ENCODE peak calls at places on chromosome 16, in four cellular contexts. One of them, this sample, is unnamed.

GRCh38 chr16:49352923-49353322 is 20.7 kb upstream of the C16orf78 start:
- DNase-seq in left ventricle myocardium inferior: no peak
- DNase-seq in lung: no peak
- DNase-seq in cardiac muscle cell: peak; percentile 57
- DNase-seq in this sample: no peak

GRCh38 chr16:15961557-15962205 is 12.3 kb downstream of the ABCC1 start:
- DNase-seq in left ventricle myocardium inferior: no peak
- DNase-seq in lung: no peak
- DNase-seq in cardiac muscle cell: no peak
- DNase-seq in this sample: no peak

GRCh38 chr16:86909359-86910145 is 331.2 kb downstream of the FOXL1 start:
- DNase-seq in left ventricle myocardium inferior: no peak
- DNase-seq in lung: no peak
- DNase-seq in cardiac muscle cell: no peak
- DNase-seq in this sample: no peak

GRCh38 chr16:79632289-79632688 is 31.8 kb upstream of the MAF start:
- DNase-seq in left ventricle myocardium inferior: no peak
- DNase-seq in lung: no peak
- DNase-seq in cardiac muscle cell: no peak
- DNase-seq in this sample: no peak

GRCh38 chr16:81214745-81215166 is 23.7 kb upstream of the BCO1 start:
- DNase-seq in left ventricle myocardium inferior: no peak
- DNase-seq in lung: no peak
- DNase-seq in cardiac muscle cell: peak; percentile 28
- DNase-seq in this sample: no peak

GRCh38 chr16:46688657-46689491 is at the start of gene VPS35:
- DNase-seq in left ventricle myocardium inferior: peak; percentile 100
- DNase-seq in lung: peak; percentile 99
- DNase-seq in cardiac muscle cell: peak; percentile 100
- DNase-seq in this sample: peak; percentile 97

GRCh38 chr16:5205394-5206040 is 107.9 kb upstream of the EEF2KMT start:
- DNase-seq in left ventricle myocardium inferior: no peak
- DNase-seq in lung: no peak
- DNase-seq in cardiac muscle cell: no peak
- DNase-seq in this sample: no peak

GRCh38 chr16:75108792-75109731 is 7.5 kb downstream of the LDHD start:
- DNase-seq in left ventricle myocardium inferior: peak; percentile 82
- DNase-seq in lung: peak; percentile 91
- DNase-seq in cardiac muscle cell: no peak
- DNase-seq in this sample: peak; percentile 83

GRCh38 chr16:23120562-23120961 is 28.7 kb downstream of the USP31 start:
- DNase-seq in left ventricle myocardium inferior: no peak
- DNase-seq in lung: no peak
- DNase-seq in cardiac muscle cell: no peak
- DNase-seq in this sample: no peak
- H3K4me3 ChIP-seq in left ventricle myocardium inferior: no peak overlapping the region
- H3K4me3 ChIP-seq in lung: no peak overlapping the region
- H3K4me3 ChIP-seq in cardiac muscle cell: no peak overlapping the region
- H3K4me3 ChIP-seq in this sample: no peak overlapping the region

DNA sequence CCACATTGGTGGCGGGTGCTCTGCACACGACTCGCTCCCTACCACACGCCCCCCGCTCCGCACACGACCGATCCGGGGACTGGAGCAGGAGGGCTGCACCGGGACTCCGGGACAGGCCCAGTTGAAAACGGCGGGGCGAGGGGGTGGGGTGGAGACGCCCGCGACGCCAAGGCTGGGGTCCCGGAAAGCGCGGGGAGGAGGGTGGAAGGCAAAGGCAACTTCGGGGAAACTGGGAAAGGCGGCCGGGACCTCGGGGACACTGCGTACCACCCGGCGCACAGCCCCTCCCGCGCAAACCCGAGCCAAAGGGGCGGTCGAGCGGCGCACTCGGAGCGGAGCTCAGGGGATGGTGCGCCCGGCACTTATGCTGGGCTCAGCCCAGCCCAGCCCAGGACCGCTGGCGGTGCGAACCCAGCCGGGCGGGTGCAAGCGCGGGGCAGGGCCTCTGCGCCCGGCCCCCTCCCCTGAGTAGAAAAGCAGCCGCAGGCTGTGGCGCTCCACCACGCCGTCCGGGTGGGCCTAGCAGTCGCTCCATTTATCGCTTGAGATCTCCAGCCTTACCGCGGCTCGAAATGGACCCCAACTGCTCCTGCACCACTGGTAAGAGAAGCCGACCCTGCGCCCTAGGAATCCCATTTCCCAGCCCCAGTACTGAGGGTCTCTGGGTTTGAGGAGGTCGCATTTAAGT is at the start of gene MT1M:
- DNase-seq in left ventricle myocardium inferior: peak; percentile 72
- DNase-seq in lung: no peak
- DNase-seq in cardiac muscle cell: peak; percentile 28
- DNase-seq in this sample: no peak
- H3K4me3 ChIP-seq in left ventricle myocardium inferior: peak within 1 kb of the TSS; percentile 69
- H3K4me3 ChIP-seq in lung: peak within 1 kb of the TSS; percentile 37
- H3K4me3 ChIP-seq in cardiac muscle cell: peak within 1 kb of the TSS; percentile 20
- H3K4me3 ChIP-seq in this sample: no peak within 1 kb of the TSS

DNA sequence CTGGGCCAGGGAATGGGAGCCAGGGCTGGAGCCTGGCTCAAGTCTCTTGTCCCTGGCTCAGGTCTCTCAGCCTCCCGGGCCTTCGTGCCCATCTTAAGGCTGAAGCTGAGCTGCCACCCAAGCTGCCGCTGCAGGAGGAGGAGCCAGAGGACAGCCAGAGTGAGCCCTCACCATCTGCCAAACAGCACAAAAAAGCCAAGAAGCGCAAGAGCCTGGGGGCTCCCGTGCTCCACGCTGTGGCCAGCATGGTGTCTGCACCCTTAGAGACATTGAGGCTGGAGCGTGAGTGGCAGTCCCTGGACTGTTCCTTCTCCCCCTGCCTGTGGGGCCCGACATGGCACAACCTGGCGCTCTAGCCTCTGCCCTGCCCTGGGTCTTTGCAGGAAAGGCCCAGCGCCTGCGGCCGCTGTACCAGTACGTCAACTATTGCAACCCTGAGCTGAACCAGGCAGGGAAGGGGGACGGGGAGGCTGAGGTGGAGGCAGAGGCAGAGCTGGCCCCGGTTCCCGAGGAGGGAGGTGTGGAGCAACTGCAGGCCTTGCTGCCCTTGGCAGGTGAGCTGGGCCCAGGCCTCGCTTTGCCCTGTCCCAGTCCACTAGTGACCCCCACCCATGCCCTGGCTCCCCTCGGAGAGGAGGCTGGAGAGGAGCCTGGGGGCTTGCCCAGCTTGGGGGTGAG is 1.3 kb downstream of the C16orf86 start:
- DNase-seq in left ventricle myocardium inferior: peak; percentile 82
- DNase-seq in lung: peak; percentile 86
- DNase-seq in cardiac muscle cell: peak; percentile 85
- DNase-seq in this sample: peak; percentile 95
- H3K4me3 ChIP-seq in left ventricle myocardium inferior: peak overlapping the region; percentile 78
- H3K4me3 ChIP-seq in lung: no peak overlapping the region
- H3K4me3 ChIP-seq in cardiac muscle cell: no peak overlapping the region
- H3K4me3 ChIP-seq in this sample: peak overlapping the region; percentile 9

DNA sequence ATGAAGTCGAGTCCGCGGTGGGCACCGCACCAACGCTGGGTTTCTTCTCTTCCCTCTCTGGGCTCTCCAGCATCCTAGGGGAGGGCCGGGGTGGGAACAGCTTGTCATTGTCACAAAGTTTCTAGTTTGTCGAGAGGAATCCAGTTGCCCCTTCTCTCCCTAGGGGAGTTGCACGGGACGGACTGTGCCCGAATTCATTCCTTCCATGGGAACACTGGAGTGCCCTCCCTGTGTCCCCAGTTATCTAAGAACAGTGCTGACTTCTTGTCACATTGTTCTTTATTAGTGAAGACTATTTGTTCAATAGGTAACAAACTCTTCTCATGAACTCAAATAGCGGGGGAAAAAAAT is 1.2 kb downstream of the KLHL36 start:
- DNase-seq in left ventricle myocardium inferior: no peak
- DNase-seq in lung: no peak
- DNase-seq in cardiac muscle cell: no peak
- DNase-seq in this sample: no peak
- H3K4me3 ChIP-seq in left ventricle myocardium inferior: peak overlapping the region; percentile 88
- H3K4me3 ChIP-seq in lung: peak overlapping the region; percentile 84
- H3K4me3 ChIP-seq in cardiac muscle cell: peak overlapping the region; percentile 44
- H3K4me3 ChIP-seq in this sample: no peak overlapping the region

GRCh38 chr16:11361751-11362742 is 16.8 kb downstream of the RMI2 start:
- DNase-seq in left ventricle myocardium inferior: no peak
- DNase-seq in lung: no peak
- DNase-seq in cardiac muscle cell: no peak
- DNase-seq in this sample: peak; percentile 80
- H3K4me3 ChIP-seq in left ventricle myocardium inferior: no peak overlapping the region
- H3K4me3 ChIP-seq in lung: no peak overlapping the region
- H3K4me3 ChIP-seq in cardiac muscle cell: no peak overlapping the region
- H3K4me3 ChIP-seq in this sample: peak overlapping the region; percentile 35

This sample was measured in Jurkat, Clone E6-1.